ENCODE peak calls at places on chromosome 1, in nine cellular contexts. R is anterior cingulate cortex; E is NCI-H1105; Q is brain microvascular endothelial cell; B is T-helper 2 cell; Y is activated CD4-positive, alpha-beta T cell treated with anti-CD3 and anti-CD28 coated beads, Interleukin-2, amount 50 U/mL, for 4 hours; A is Ammon's horn; K is hepatic stellate cell; J is upper lobe of right lung. C is an unnamed sample.

GRCh38 chr1:145916745-145917144 is 1.8 kb downstream of the PEX11B start:
- DNase-seq in R (no peak), E (no peak), Q (peak; percentile 13), B (no peak), Y (no peak), A (no peak), K (no peak), J (no peak), C (no peak)

GRCh38 chr1:234613128-234613875 is 3.3 kb upstream of the IRF2BP2 start:
- DNase-seq in R (no peak), E (no peak), Q (peak; percentile 65), B (no peak), Y (no peak), A (peak; percentile 53), K (no peak), J (no peak), C (no peak)

GRCh38 chr1:198269352-198269940 is 112.6 kb downstream of the NEK7 start:
- DNase-seq in R (no peak), E (no peak), Q (no peak), B (no peak), Y (no peak), A (no peak), K (no peak), J (no peak), C (no peak)

GRCh38 chr1:66598670-66599069 is 64.7 kb downstream of the SGIP1 start:
- DNase-seq in R (no peak), E (no peak), Q (peak; percentile 82), B (no peak), Y (no peak), A (no peak), K (peak; percentile 26), J (no peak), C (no peak)

GRCh38 chr1:46204406-46204742 is 1.2 kb downstream of the LURAP1 start:
- DNase-seq in R (no peak), E (peak; percentile 22), Q (no peak), B (no peak), Y (no peak), A (peak; percentile 67), K (no peak), J (no peak), C (no peak)

GRCh38 chr1:159199901-159200300 is 4.8 kb upstream of the ACKR1 start:
- DNase-seq in R (no peak), E (no peak), Q (no peak), B (no peak), Y (no peak), A (peak; percentile 60), K (no peak), J (no peak), C (no peak)

GRCh38 chr1:110672001-110672752 is 2.6 kb downstream of the KCNA3 start:
- DNase-seq in R (no peak), E (peak; percentile 65), Q (no peak), B (peak; percentile 13), Y (peak; percentile 63), A (peak; percentile 81), K (peak; percentile 54), J (no peak), C (peak; percentile 76)

GRCh38 chr1:46184920-46185658 is 8.8 kb upstream of the P3R3URF start:
- DNase-seq in R (no peak), E (no peak), Q (no peak), B (no peak), Y (peak; percentile 49), A (no peak), K (no peak), J (no peak), C (peak; percentile 54)

GRCh38 chr1:13737388-13737787 is 37.4 kb downstream of the PRDM2 start:
- DNase-seq in R (no peak), E (peak; percentile 79), Q (no peak), B (no peak), Y (no peak), A (no peak), K (no peak), J (no peak), C (no peak)

GRCh38 chr1:32755810-32756159 is 53.2 kb upstream of the SYNC start:
- DNase-seq in R (no peak), E (no peak), Q (no peak), B (no peak), Y (no peak), A (no peak), K (no peak), J (no peak), C (no peak)

GRCh38 chr1:163174524-163175437 is 27.9 kb downstream of the RGS5 start:
- DNase-seq in R (peak; percentile 8), E (peak; percentile 34), Q (peak; percentile 71), B (no peak), Y (no peak), A (peak; percentile 77), K (peak; percentile 27), J (peak; percentile 72), C (peak; percentile 13)

GRCh38 chr1:182120411-182121258 is 59.1 kb upstream of the ZNF648 start:
- DNase-seq in R (peak; percentile 53), E (no peak), Q (peak; percentile 16), B (no peak), Y (no peak), A (peak; percentile 88), K (no peak), J (peak; percentile 72), C (no peak)

GRCh38 chr1:64969305-64970066 is 3.1 kb upstream of the JAK1 start:
- DNase-seq in R (no peak), E (no peak), Q (no peak), B (no peak), Y (no peak), A (no peak), K (peak; percentile 13), J (no peak), C (no peak)

GRCh38 chr1:40059292-40059959 is 18.9 kb downstream of the CAP1 start:
- DNase-seq in R (no peak), E (no peak), Q (no peak), B (no peak), Y (no peak), A (no peak), K (peak; percentile 23), J (no peak), C (no peak)

GRCh38 chr1:220159026-220159425 is 65.1 kb downstream of the IARS2 start:
- DNase-seq in R (no peak), E (no peak), Q (no peak), B (no peak), Y (no peak), A (no peak), K (no peak), J (no peak), C (no peak)

GRCh38 chr1:6077919-6078318 is 32.2 kb downstream of the KCNAB2 start:
- DNase-seq in R (no peak), E (no peak), Q (no peak), B (no peak), Y (no peak), A (no peak), K (no peak), J (no peak), C (no peak)

GRCh38 chr1:914891-915280 is 8.8 kb upstream of the SAMD11 start:
- DNase-seq in R (no peak), E (no peak), Q (no peak), B (no peak), Y (no peak), A (no peak), K (no peak), J (peak; percentile 18), C (no peak)

GRCh38 chr1:172727956-172728603 is 69.2 kb downstream of the FASLG start:
- DNase-seq in R (no peak), E (no peak), Q (peak; percentile 14), B (no peak), Y (peak; percentile 26), A (no peak), K (no peak), J (no peak), C (peak; percentile 53)

GRCh38 chr1:54701996-54702395 is 13.7 kb upstream of the TTC4 start:
- DNase-seq in R (no peak), E (no peak), Q (no peak), B (no peak), Y (no peak), A (no peak), K (no peak), J (no peak), C (no peak)

GRCh38 chr1:55781944-55782482 is 566.8 kb upstream of the USP24 start:
- DNase-seq in R (no peak), E (no peak), Q (peak; percentile 46), B (no peak), Y (no peak), A (peak; percentile 3), K (peak; percentile 19), J (no peak), C (no peak)

GRCh38 chr1:95067069-95067468 is 5.7 kb downstream of the ALG14 start:
- DNase-seq in R (no peak), E (peak; percentile 29), Q (no peak), B (no peak), Y (no peak), A (no peak), K (no peak), J (no peak), C (no peak)

GRCh38 chr1:15848929-15849774 is 1.6 kb downstream of the SPEN start:
- DNase-seq in R (peak; percentile 80), E (peak; percentile 90), Q (peak; percentile 85), B (peak; percentile 30), Y (peak; percentile 66), A (peak; percentile 92), K (peak; percentile 39), J (peak; percentile 92), C (peak; percentile 56)

GRCh38 chr1:100350787-100351094 is 1.6 kb upstream of the CDC14A start:
- DNase-seq in R (no peak), E (no peak), Q (no peak), B (no peak), Y (no peak), A (no peak), K (no peak), J (no peak), C (no peak)

GRCh38 chr1:184160942-184161698 is 109.6 kb downstream of the TSEN15 start:
- DNase-seq in R (no peak), E (no peak), Q (no peak), B (no peak), Y (no peak), A (peak; percentile 47), K (peak; percentile 56), J (no peak), C (peak; percentile 17)

GRCh38 chr1:200590001-200590400 is 30.6 kb downstream of the KIF14 start:
- DNase-seq in R (no peak), E (no peak), Q (no peak), B (no peak), Y (no peak), A (no peak), K (no peak), J (no peak), C (no peak)

GRCh38 chr1:92698932-92699331 is 86.0 kb downstream of the EVI5 start:
- DNase-seq in R (no peak), E (no peak), Q (no peak), B (no peak), Y (no peak), A (no peak), K (no peak), J (no peak), C (no peak)

GRCh38 chr1:15807121-15807520 is 328 bp downstream of the UQCRHL start:
- DNase-seq in R (no peak), E (no peak), Q (no peak), B (no peak), Y (no peak), A (no peak), K (no peak), J (no peak), C (no peak)

GRCh38 chr1:42736152-42736551 is 3.9 kb downstream of the CLDN19 start:
- DNase-seq in R (no peak), E (no peak), Q (no peak), B (no peak), Y (no peak), A (no peak), K (peak; percentile 46), J (no peak), C (no peak)